ENCODE peak calls at places on chromosomes 6 and 20, in ten cellular contexts. I is pancreas, E is neural progenitor cell, Z is psoas muscle, S is Karpas-422, Y is cardiac muscle cell, L is heart left ventricle, U is upper lobe of right lung, B is esophagus squamous epithelium, N is NT2/D1. R is an unnamed sample. For H3K4me1, the result is how much of the 10 kb centered on the place peaks cover.

GRCh38 chr6:30097902-30098606 is 14.8 kb downstream of the TRIM31 start:
- DNase-seq in Y (no peak), B (no peak), L (no peak), S (peak), U (no peak), N (no peak), Z (no peak), E (no peak), I (no peak), R (no peak)

GRCh38 chr6:43968110-43968965 is 158.9 kb downstream of the MRPL14 start:
- DNase-seq in Z (no peak), Y (no peak), S (no peak), L (no peak), B (no peak), U (no peak), I (no peak), N (no peak), E (peak), R (no peak)

GRCh38 chr6:158232445-158233213 is 64.5 kb downstream of the GTF2H5 start:
- DNase-seq in U (peak), E (peak), Z (peak), I (peak), S (peak), Y (peak), L (peak), B (peak), N (no peak), R (no peak)

GRCh38 chr6:169915769-169916550 is 164.5 kb downstream of the ERMARD start:
- DNase-seq in B (no peak), I (no peak), U (no peak), Z (no peak), L (no peak), S (no peak), N (no peak), Y (no peak), E (no peak), R (no peak)

GRCh38 chr6:7902221-7902620 is 8.4 kb downstream of the TXNDC5 start:
- DNase-seq in Y (no peak), E (no peak), U (no peak), Z (no peak), B (no peak), L (no peak), I (no peak), N (no peak), S (no peak), R (no peak)

GRCh38 chr20:63741676-63742380 is 2.3 kb downstream of the SLC2A4RG start:
- DNase-seq in S (no peak), Y (no peak), I (no peak), U (peak), B (no peak), N (no peak), L (no peak), Z (peak), E (no peak), R (no peak)

GRCh38 chr6:157253017-157253416 is 70.3 kb downstream of the TMEM242 start:
- DNase-seq in U (no peak), I (no peak), L (no peak), Y (no peak), S (no peak), Z (no peak), B (no peak), N (no peak), E (no peak), R (no peak)

GRCh38 chr6:44265843-44266233 is 487 bp upstream of the NFKBIE start:
- DNase-seq in L (no peak), I (no peak), U (no peak), E (no peak), Y (no peak), B (no peak), Z (peak), S (no peak), N (no peak), R (no peak)

GRCh38 chr20:47220161-47220582 is 136.3 kb downstream of the ZMYND8 start:
- DNase-seq in Y (peak), L (no peak), I (no peak), B (no peak), U (no peak), E (peak), S (peak), N (peak), Z (peak), R (peak)

GRCh38 chr20:36758276-36758675 is 12.4 kb upstream of the NDRG3 start:
- DNase-seq in N (no peak), S (no peak), E (no peak), Z (no peak), B (no peak), I (no peak), U (no peak), L (no peak), Y (no peak), R (no peak)

GRCh38 chr20:59925894-59926293 is 7.5 kb downstream of the SYCP2 start:
- DNase-seq in Y (no peak), S (no peak), I (no peak), N (no peak), Z (no peak), E (no peak), L (no peak), U (no peak), B (no peak), R (no peak)

GRCh38 chr6:39849764-39850163 is 57.6 kb downstream of the DAAM2 start:
- DNase-seq in L (no peak), E (no peak), B (no peak), Y (no peak), I (no peak), U (no peak), N (no peak), Z (no peak), S (no peak), R (no peak)

GRCh38 chr20:43379239-43379917 is 78.3 kb upstream of the SRSF6 start:
- DNase-seq in Z (no peak), U (no peak), L (no peak), E (no peak), Y (no peak), N (no peak), S (no peak), I (no peak), B (no peak), R (no peak)

GRCh38 chr20:63543131-63543530 is 4.4 kb downstream of the SRMS start:
- DNase-seq in B (no peak), Z (no peak), I (no peak), N (no peak), E (no peak), Y (no peak), S (no peak), U (no peak), L (no peak), R (no peak)

GRCh38 chr20:58213112-58213511 is 15.3 kb downstream of the ANKRD60 start:
- DNase-seq in Z (no peak), Y (no peak), U (no peak), I (no peak), N (no peak), E (peak), B (no peak), S (no peak), L (no peak), R (no peak)

GRCh38 chr20:63738687-63739128 is 868 bp upstream of the SLC2A4RG start:
- DNase-seq in Y (peak), L (peak), S (no peak), B (no peak), Z (peak), N (no peak), E (peak), I (peak), U (peak), R (no peak)

GRCh38 chr20:18180815-18181214 is 43.2 kb downstream of the KAT14 start:
- DNase-seq in B (no peak), L (no peak), Z (no peak), Y (no peak), N (no peak), U (no peak), I (no peak), S (no peak), E (no peak), R (no peak)
- H3K4me1 ChIP-seq in B (under half), L (under half), Z (under half), Y (under half), N (under half), U (under half), I (under half), S (under half), E (under half), R (under half)

GRCh38 chr6:5091210-5091609 is 6.1 kb downstream of the PPP1R3G start:
- DNase-seq in N (no peak), E (no peak), L (no peak), S (no peak), Z (no peak), U (no peak), Y (no peak), I (no peak), B (no peak), R (no peak)
- H3K4me1 ChIP-seq in N (under half), E (under half), L (under half), S (under half), Z (under half), U (under half), Y (under half), I (under half), B (under half), R (under half)

GRCh38 chr20:61303675-61304074 is 51.6 kb downstream of the CDH4 start:
- DNase-seq in S (no peak), Z (no peak), B (no peak), L (no peak), Y (no peak), N (no peak), E (no peak), I (no peak), U (no peak), R (no peak)

GRCh38 chr20:61304750-61305149 is 52.7 kb downstream of the CDH4 start:
- DNase-seq in L (no peak), Z (no peak), N (no peak), I (no peak), Y (no peak), U (no peak), E (no peak), B (no peak), S (no peak), R (no peak)

GRCh38 chr20:61301995-61302525 is 50.0 kb downstream of the CDH4 start:
- DNase-seq in U (no peak), Y (no peak), E (no peak), Z (no peak), S (no peak), L (no peak), N (no peak), I (no peak), B (no peak), R (no peak)

GRCh38 chr20:61300741-61301140 is 48.7 kb downstream of the CDH4 start:
- DNase-seq in Y (no peak), Z (no peak), I (no peak), U (no peak), L (no peak), B (no peak), S (no peak), E (peak), N (no peak), R (no peak)

DNA sequence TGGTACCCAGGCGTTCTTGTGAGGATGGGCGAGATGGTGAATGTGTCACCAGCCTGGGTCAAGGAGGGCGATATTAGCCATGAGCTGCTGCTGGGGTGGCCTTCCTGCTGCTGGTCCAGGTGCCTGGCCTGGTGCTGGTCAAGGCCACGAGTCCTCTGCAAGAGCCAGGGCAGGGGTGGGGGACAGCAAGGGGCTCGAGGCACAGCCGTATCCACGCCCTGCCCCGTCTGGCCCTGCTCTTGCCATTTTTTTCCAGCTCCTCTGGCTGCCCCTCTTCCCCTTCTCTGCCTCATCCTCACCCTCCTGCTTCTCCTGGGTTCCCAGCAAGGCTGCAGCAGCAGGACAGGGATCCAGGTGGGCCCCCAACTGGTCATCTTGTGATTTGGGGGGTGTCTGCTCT is 51.2 kb downstream of the CDH4 start:
- DNase-seq in L (no peak), S (no peak), B (no peak), I (no peak), U (no peak), N (no peak), Z (no peak), Y (no peak), E (no peak), R (no peak)
- H3K4me1 ChIP-seq in L (under half), S (under half), B (under half), I (under half), U (under half), N (under half), Z (under half), Y (under half), E (under half), R (under half)

DNA sequence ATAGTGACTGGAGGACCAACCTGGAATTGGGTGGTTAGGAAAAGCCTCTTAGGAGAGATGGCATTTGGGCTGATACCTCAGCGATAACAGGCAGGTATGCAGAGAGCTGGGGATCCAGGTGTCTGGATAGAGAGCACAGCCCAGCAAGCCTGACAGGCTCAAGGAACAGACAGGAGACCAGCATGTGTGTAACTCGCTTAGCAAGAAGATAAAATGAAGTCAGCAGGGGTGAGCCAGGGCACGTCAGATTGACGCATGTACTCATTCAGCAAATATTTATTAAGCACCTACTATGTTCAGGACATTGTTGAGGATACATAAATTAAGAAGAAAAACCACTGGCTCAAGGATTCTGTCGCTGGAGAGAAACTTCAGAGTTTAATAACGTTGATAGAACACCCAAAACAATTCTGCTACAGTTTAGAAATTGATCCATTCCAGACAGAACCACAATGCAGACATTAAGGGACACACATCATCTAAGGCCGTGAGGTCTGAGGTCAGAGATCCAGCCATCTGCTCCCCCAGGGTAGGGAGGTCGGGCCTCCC is 1.1 kb upstream of the DUSP22 start:
- DNase-seq in B (no peak), E (no peak), N (no peak), S (no peak), L (no peak), I (peak), U (no peak), Y (no peak), Z (no peak), R (no peak)
- H3K4me1 ChIP-seq in B (under half), E (under half), N (under half), S (under half), L (under half), I (under half), U (under half), Y (under half), Z (under half), R (under half)

GRCh38 chr6:87921034-87921433 is 126.6 kb upstream of the SPACA1 start:
- DNase-seq in B (no peak), U (no peak), L (no peak), S (peak), E (no peak), Y (no peak), Z (no peak), I (no peak), N (no peak), R (no peak)
- H3K4me1 ChIP-seq in B (under half), U (under half), L (under half), S (half or more), E (under half), Y (under half), Z (under half), I (under half), N (under half), R (under half)